ENCODE peak calls at places on chromosomes 12 and 14, in nine cellular contexts. One of them, this sample, is unnamed.

GRCh38 chr12:70277973-70278372 is 34.7 kb downstream of the CNOT2 start:
- DNase-seq in small intestine: no peak
- DNase-seq in cardiac muscle cell: no peak
- DNase-seq in left ventricle myocardium superior: no peak
- DNase-seq in activated naive CD8-positive, alpha-beta T cell treated with anti-CD3 and anti-CD28 coated beads, Interleukin-2, amount 50 U/mL, for 24 hours: no peak
- DNase-seq in NCI-H1436 treated with DMSO at 0.1 percent for 48 hours: no peak
- DNase-seq in activated T-cell treated with anti-CD3 and anti-CD28 coated beads, Interleukin-2, amount 50 U/mL, for 1 hour: no peak
- DNase-seq in NCI-H82: no peak
- DNase-seq in amniotic stem cell: no peak
- DNase-seq in this sample: no peak

GRCh38 chr14:51394804-51395203 is 154.8 kb downstream of the TMX1 start:
- DNase-seq in small intestine: no peak
- DNase-seq in cardiac muscle cell: no peak
- DNase-seq in left ventricle myocardium superior: no peak
- DNase-seq in activated naive CD8-positive, alpha-beta T cell treated with anti-CD3 and anti-CD28 coated beads, Interleukin-2, amount 50 U/mL, for 24 hours: no peak
- DNase-seq in NCI-H1436 treated with DMSO at 0.1 percent for 48 hours: no peak
- DNase-seq in activated T-cell treated with anti-CD3 and anti-CD28 coated beads, Interleukin-2, amount 50 U/mL, for 1 hour: no peak
- DNase-seq in NCI-H82: peak; percentile 17
- DNase-seq in amniotic stem cell: no peak
- DNase-seq in this sample: no peak

GRCh38 chr12:68595246-68595645 is 15.5 kb upstream of the RAP1B start:
- DNase-seq in small intestine: no peak
- DNase-seq in cardiac muscle cell: no peak
- DNase-seq in left ventricle myocardium superior: no peak
- DNase-seq in activated naive CD8-positive, alpha-beta T cell treated with anti-CD3 and anti-CD28 coated beads, Interleukin-2, amount 50 U/mL, for 24 hours: no peak
- DNase-seq in NCI-H1436 treated with DMSO at 0.1 percent for 48 hours: no peak
- DNase-seq in activated T-cell treated with anti-CD3 and anti-CD28 coated beads, Interleukin-2, amount 50 U/mL, for 1 hour: no peak
- DNase-seq in NCI-H82: no peak
- DNase-seq in amniotic stem cell: no peak
- DNase-seq in this sample: no peak

GRCh38 chr12:109762673-109763191 is 49.1 kb downstream of the FAM222A start:
- DNase-seq in small intestine: no peak
- DNase-seq in cardiac muscle cell: no peak
- DNase-seq in left ventricle myocardium superior: peak; percentile 7
- DNase-seq in activated naive CD8-positive, alpha-beta T cell treated with anti-CD3 and anti-CD28 coated beads, Interleukin-2, amount 50 U/mL, for 24 hours: no peak
- DNase-seq in NCI-H1436 treated with DMSO at 0.1 percent for 48 hours: no peak
- DNase-seq in activated T-cell treated with anti-CD3 and anti-CD28 coated beads, Interleukin-2, amount 50 U/mL, for 1 hour: no peak
- DNase-seq in NCI-H82: no peak
- DNase-seq in amniotic stem cell: no peak
- DNase-seq in this sample: no peak

GRCh38 chr12:47377414-47378221 is 297.9 kb upstream of the AMIGO2 start:
- DNase-seq in small intestine: no peak
- DNase-seq in cardiac muscle cell: peak; percentile 4
- DNase-seq in left ventricle myocardium superior: peak; percentile 97
- DNase-seq in activated naive CD8-positive, alpha-beta T cell treated with anti-CD3 and anti-CD28 coated beads, Interleukin-2, amount 50 U/mL, for 24 hours: no peak
- DNase-seq in NCI-H1436 treated with DMSO at 0.1 percent for 48 hours: no peak
- DNase-seq in activated T-cell treated with anti-CD3 and anti-CD28 coated beads, Interleukin-2, amount 50 U/mL, for 1 hour: no peak
- DNase-seq in NCI-H82: no peak
- DNase-seq in amniotic stem cell: peak; percentile 85
- DNase-seq in this sample: no peak

GRCh38 chr12:91196436-91196835 is 13.8 kb upstream of the DCN start:
- DNase-seq in small intestine: no peak
- DNase-seq in cardiac muscle cell: no peak
- DNase-seq in left ventricle myocardium superior: no peak
- DNase-seq in activated naive CD8-positive, alpha-beta T cell treated with anti-CD3 and anti-CD28 coated beads, Interleukin-2, amount 50 U/mL, for 24 hours: no peak
- DNase-seq in NCI-H1436 treated with DMSO at 0.1 percent for 48 hours: no peak
- DNase-seq in activated T-cell treated with anti-CD3 and anti-CD28 coated beads, Interleukin-2, amount 50 U/mL, for 1 hour: no peak
- DNase-seq in NCI-H82: no peak
- DNase-seq in amniotic stem cell: no peak
- DNase-seq in this sample: no peak

GRCh38 chr14:23112359-23113178 is 6.5 kb downstream of the CEBPE start:
- DNase-seq in small intestine: no peak
- DNase-seq in cardiac muscle cell: peak; percentile 28
- DNase-seq in left ventricle myocardium superior: no peak
- DNase-seq in activated naive CD8-positive, alpha-beta T cell treated with anti-CD3 and anti-CD28 coated beads, Interleukin-2, amount 50 U/mL, for 24 hours: no peak
- DNase-seq in NCI-H1436 treated with DMSO at 0.1 percent for 48 hours: no peak
- DNase-seq in activated T-cell treated with anti-CD3 and anti-CD28 coated beads, Interleukin-2, amount 50 U/mL, for 1 hour: no peak
- DNase-seq in NCI-H82: no peak
- DNase-seq in amniotic stem cell: no peak
- DNase-seq in this sample: no peak

GRCh38 chr12:117042171-117042809 is 56.9 kb downstream of the TESC start:
- DNase-seq in small intestine: peak; percentile 51
- DNase-seq in cardiac muscle cell: peak; percentile 69
- DNase-seq in left ventricle myocardium superior: peak; percentile 68
- DNase-seq in activated naive CD8-positive, alpha-beta T cell treated with anti-CD3 and anti-CD28 coated beads, Interleukin-2, amount 50 U/mL, for 24 hours: no peak
- DNase-seq in NCI-H1436 treated with DMSO at 0.1 percent for 48 hours: no peak
- DNase-seq in activated T-cell treated with anti-CD3 and anti-CD28 coated beads, Interleukin-2, amount 50 U/mL, for 1 hour: no peak
- DNase-seq in NCI-H82: peak; percentile 41
- DNase-seq in amniotic stem cell: no peak
- DNase-seq in this sample: no peak

GRCh38 chr14:34228663-34229001 is 233.4 kb downstream of the SPTSSA start:
- DNase-seq in small intestine: no peak
- DNase-seq in cardiac muscle cell: no peak
- DNase-seq in left ventricle myocardium superior: no peak
- DNase-seq in activated naive CD8-positive, alpha-beta T cell treated with anti-CD3 and anti-CD28 coated beads, Interleukin-2, amount 50 U/mL, for 24 hours: no peak
- DNase-seq in NCI-H1436 treated with DMSO at 0.1 percent for 48 hours: no peak
- DNase-seq in activated T-cell treated with anti-CD3 and anti-CD28 coated beads, Interleukin-2, amount 50 U/mL, for 1 hour: no peak
- DNase-seq in NCI-H82: no peak
- DNase-seq in amniotic stem cell: no peak
- DNase-seq in this sample: no peak

GRCh38 chr14:94559638-94560290 is 1.5 kb upstream of the SERPINA4 start:
- DNase-seq in small intestine: no peak
- DNase-seq in cardiac muscle cell: no peak
- DNase-seq in left ventricle myocardium superior: no peak
- DNase-seq in activated naive CD8-positive, alpha-beta T cell treated with anti-CD3 and anti-CD28 coated beads, Interleukin-2, amount 50 U/mL, for 24 hours: no peak
- DNase-seq in NCI-H1436 treated with DMSO at 0.1 percent for 48 hours: no peak
- DNase-seq in activated T-cell treated with anti-CD3 and anti-CD28 coated beads, Interleukin-2, amount 50 U/mL, for 1 hour: no peak
- DNase-seq in NCI-H82: no peak
- DNase-seq in amniotic stem cell: no peak
- DNase-seq in this sample: no peak

GRCh38 chr12:6200266-6201198 is at the start of gene CD9:
- DNase-seq in small intestine: peak; percentile 65
- DNase-seq in cardiac muscle cell: peak; percentile 60
- DNase-seq in left ventricle myocardium superior: peak; percentile 82
- DNase-seq in activated naive CD8-positive, alpha-beta T cell treated with anti-CD3 and anti-CD28 coated beads, Interleukin-2, amount 50 U/mL, for 24 hours: peak; percentile 56
- DNase-seq in NCI-H1436 treated with DMSO at 0.1 percent for 48 hours: no peak
- DNase-seq in activated T-cell treated with anti-CD3 and anti-CD28 coated beads, Interleukin-2, amount 50 U/mL, for 1 hour: peak; percentile 52
- DNase-seq in NCI-H82: peak; percentile 89
- DNase-seq in amniotic stem cell: no peak
- DNase-seq in this sample: peak; percentile 13

GRCh38 chr12:108815875-108816594 is 41.3 kb downstream of the SSH1 start:
- DNase-seq in small intestine: no peak
- DNase-seq in cardiac muscle cell: no peak
- DNase-seq in left ventricle myocardium superior: no peak
- DNase-seq in activated naive CD8-positive, alpha-beta T cell treated with anti-CD3 and anti-CD28 coated beads, Interleukin-2, amount 50 U/mL, for 24 hours: no peak
- DNase-seq in NCI-H1436 treated with DMSO at 0.1 percent for 48 hours: no peak
- DNase-seq in activated T-cell treated with anti-CD3 and anti-CD28 coated beads, Interleukin-2, amount 50 U/mL, for 1 hour: no peak
- DNase-seq in NCI-H82: no peak
- DNase-seq in amniotic stem cell: no peak
- DNase-seq in this sample: no peak

GRCh38 chr12:6396031-6396430 is 12.1 kb downstream of the LTBR start:
- DNase-seq in small intestine: no peak
- DNase-seq in cardiac muscle cell: no peak
- DNase-seq in left ventricle myocardium superior: no peak
- DNase-seq in activated naive CD8-positive, alpha-beta T cell treated with anti-CD3 and anti-CD28 coated beads, Interleukin-2, amount 50 U/mL, for 24 hours: no peak
- DNase-seq in NCI-H1436 treated with DMSO at 0.1 percent for 48 hours: no peak
- DNase-seq in activated T-cell treated with anti-CD3 and anti-CD28 coated beads, Interleukin-2, amount 50 U/mL, for 1 hour: no peak
- DNase-seq in NCI-H82: no peak
- DNase-seq in amniotic stem cell: no peak
- DNase-seq in this sample: no peak

GRCh38 chr12:62646566-62646965 is 179.9 kb downstream of the MON2 start:
- DNase-seq in small intestine: no peak
- DNase-seq in cardiac muscle cell: no peak
- DNase-seq in left ventricle myocardium superior: no peak
- DNase-seq in activated naive CD8-positive, alpha-beta T cell treated with anti-CD3 and anti-CD28 coated beads, Interleukin-2, amount 50 U/mL, for 24 hours: no peak
- DNase-seq in NCI-H1436 treated with DMSO at 0.1 percent for 48 hours: no peak
- DNase-seq in activated T-cell treated with anti-CD3 and anti-CD28 coated beads, Interleukin-2, amount 50 U/mL, for 1 hour: no peak
- DNase-seq in NCI-H82: no peak
- DNase-seq in amniotic stem cell: no peak
- DNase-seq in this sample: no peak

GRCh38 chr12:80472241-80472640 is 28.2 kb downstream of the PTPRQ start:
- DNase-seq in small intestine: no peak
- DNase-seq in cardiac muscle cell: no peak
- DNase-seq in left ventricle myocardium superior: no peak
- DNase-seq in activated naive CD8-positive, alpha-beta T cell treated with anti-CD3 and anti-CD28 coated beads, Interleukin-2, amount 50 U/mL, for 24 hours: no peak
- DNase-seq in NCI-H1436 treated with DMSO at 0.1 percent for 48 hours: no peak
- DNase-seq in activated T-cell treated with anti-CD3 and anti-CD28 coated beads, Interleukin-2, amount 50 U/mL, for 1 hour: no peak
- DNase-seq in NCI-H82: no peak
- DNase-seq in amniotic stem cell: no peak
- DNase-seq in this sample: no peak

GRCh38 chr12:122082621-122083356 is 4.2 kb downstream of the MLXIP start:
- DNase-seq in small intestine: no peak
- DNase-seq in cardiac muscle cell: no peak
- DNase-seq in left ventricle myocardium superior: no peak
- DNase-seq in activated naive CD8-positive, alpha-beta T cell treated with anti-CD3 and anti-CD28 coated beads, Interleukin-2, amount 50 U/mL, for 24 hours: no peak
- DNase-seq in NCI-H1436 treated with DMSO at 0.1 percent for 48 hours: no peak
- DNase-seq in activated T-cell treated with anti-CD3 and anti-CD28 coated beads, Interleukin-2, amount 50 U/mL, for 1 hour: no peak
- DNase-seq in NCI-H82: no peak
- DNase-seq in amniotic stem cell: no peak
- DNase-seq in this sample: no peak

GRCh38 chr12:95740751-95741150 is 49.8 kb downstream of the NTN4 start:
- DNase-seq in small intestine: no peak
- DNase-seq in cardiac muscle cell: no peak
- DNase-seq in left ventricle myocardium superior: no peak
- DNase-seq in activated naive CD8-positive, alpha-beta T cell treated with anti-CD3 and anti-CD28 coated beads, Interleukin-2, amount 50 U/mL, for 24 hours: no peak
- DNase-seq in NCI-H1436 treated with DMSO at 0.1 percent for 48 hours: no peak
- DNase-seq in activated T-cell treated with anti-CD3 and anti-CD28 coated beads, Interleukin-2, amount 50 U/mL, for 1 hour: no peak
- DNase-seq in NCI-H82: no peak
- DNase-seq in amniotic stem cell: no peak
- DNase-seq in this sample: no peak

GRCh38 chr12:3791475-3791874 is 38.6 kb upstream of the CRACR2A start:
- DNase-seq in small intestine: no peak
- DNase-seq in cardiac muscle cell: no peak
- DNase-seq in left ventricle myocardium superior: peak; percentile 26
- DNase-seq in activated naive CD8-positive, alpha-beta T cell treated with anti-CD3 and anti-CD28 coated beads, Interleukin-2, amount 50 U/mL, for 24 hours: no peak
- DNase-seq in NCI-H1436 treated with DMSO at 0.1 percent for 48 hours: no peak
- DNase-seq in activated T-cell treated with anti-CD3 and anti-CD28 coated beads, Interleukin-2, amount 50 U/mL, for 1 hour: no peak
- DNase-seq in NCI-H82: no peak
- DNase-seq in amniotic stem cell: no peak
- DNase-seq in this sample: no peak

GRCh38 chr12:112599871-112600270 is 181.1 kb downstream of the PTPN11 start:
- DNase-seq in small intestine: no peak
- DNase-seq in cardiac muscle cell: peak; percentile 32
- DNase-seq in left ventricle myocardium superior: no peak
- DNase-seq in activated naive CD8-positive, alpha-beta T cell treated with anti-CD3 and anti-CD28 coated beads, Interleukin-2, amount 50 U/mL, for 24 hours: no peak
- DNase-seq in NCI-H1436 treated with DMSO at 0.1 percent for 48 hours: no peak
- DNase-seq in activated T-cell treated with anti-CD3 and anti-CD28 coated beads, Interleukin-2, amount 50 U/mL, for 1 hour: no peak
- DNase-seq in NCI-H82: no peak
- DNase-seq in amniotic stem cell: no peak
- DNase-seq in this sample: no peak

GRCh38 chr12:46770501-46771183 is 55.2 kb downstream of the SLC38A4 start:
- DNase-seq in small intestine: no peak
- DNase-seq in cardiac muscle cell: peak; percentile 56
- DNase-seq in left ventricle myocardium superior: no peak
- DNase-seq in activated naive CD8-positive, alpha-beta T cell treated with anti-CD3 and anti-CD28 coated beads, Interleukin-2, amount 50 U/mL, for 24 hours: no peak
- DNase-seq in NCI-H1436 treated with DMSO at 0.1 percent for 48 hours: no peak
- DNase-seq in activated T-cell treated with anti-CD3 and anti-CD28 coated beads, Interleukin-2, amount 50 U/mL, for 1 hour: no peak
- DNase-seq in NCI-H82: peak; percentile 66
- DNase-seq in amniotic stem cell: no peak
- DNase-seq in this sample: no peak

GRCh38 chr12:52741378-52742195 is 35.6 kb downstream of the KRT76 start:
- DNase-seq in small intestine: peak; percentile 64
- DNase-seq in cardiac muscle cell: peak; percentile 91
- DNase-seq in left ventricle myocardium superior: peak; percentile 70
- DNase-seq in activated naive CD8-positive, alpha-beta T cell treated with anti-CD3 and anti-CD28 coated beads, Interleukin-2, amount 50 U/mL, for 24 hours: peak; percentile 75
- DNase-seq in NCI-H1436 treated with DMSO at 0.1 percent for 48 hours: no peak
- DNase-seq in activated T-cell treated with anti-CD3 and anti-CD28 coated beads, Interleukin-2, amount 50 U/mL, for 1 hour: peak; percentile 57
- DNase-seq in NCI-H82: peak; percentile 3
- DNase-seq in amniotic stem cell: no peak
- DNase-seq in this sample: peak; percentile 63

GRCh38 chr14:42541535-42542001 is 934.9 kb downstream of the LRFN5 start:
- DNase-seq in small intestine: no peak
- DNase-seq in cardiac muscle cell: no peak
- DNase-seq in left ventricle myocardium superior: no peak
- DNase-seq in activated naive CD8-positive, alpha-beta T cell treated with anti-CD3 and anti-CD28 coated beads, Interleukin-2, amount 50 U/mL, for 24 hours: no peak
- DNase-seq in NCI-H1436 treated with DMSO at 0.1 percent for 48 hours: no peak
- DNase-seq in activated T-cell treated with anti-CD3 and anti-CD28 coated beads, Interleukin-2, amount 50 U/mL, for 1 hour: no peak
- DNase-seq in NCI-H82: no peak
- DNase-seq in amniotic stem cell: no peak
- DNase-seq in this sample: no peak

GRCh38 chr14:75628816-75629215 is 31.9 kb downstream of the ERG28 start:
- DNase-seq in small intestine: no peak
- DNase-seq in cardiac muscle cell: no peak
- DNase-seq in left ventricle myocardium superior: no peak
- DNase-seq in activated naive CD8-positive, alpha-beta T cell treated with anti-CD3 and anti-CD28 coated beads, Interleukin-2, amount 50 U/mL, for 24 hours: no peak
- DNase-seq in NCI-H1436 treated with DMSO at 0.1 percent for 48 hours: no peak
- DNase-seq in activated T-cell treated with anti-CD3 and anti-CD28 coated beads, Interleukin-2, amount 50 U/mL, for 1 hour: no peak
- DNase-seq in NCI-H82: no peak
- DNase-seq in amniotic stem cell: no peak
- DNase-seq in this sample: no peak

GRCh38 chr14:104424406-104425072 is 155.0 kb upstream of the C14orf180 start:
- DNase-seq in small intestine: no peak
- DNase-seq in cardiac muscle cell: peak; percentile 55
- DNase-seq in left ventricle myocardium superior: no peak
- DNase-seq in activated naive CD8-positive, alpha-beta T cell treated with anti-CD3 and anti-CD28 coated beads, Interleukin-2, amount 50 U/mL, for 24 hours: no peak
- DNase-seq in NCI-H1436 treated with DMSO at 0.1 percent for 48 hours: no peak
- DNase-seq in activated T-cell treated with anti-CD3 and anti-CD28 coated beads, Interleukin-2, amount 50 U/mL, for 1 hour: no peak
- DNase-seq in NCI-H82: peak; percentile 59
- DNase-seq in amniotic stem cell: no peak
- DNase-seq in this sample: no peak

GRCh38 chr14:93337143-93337753 is 4.4 kb upstream of the BTBD7 start:
- DNase-seq in small intestine: no peak
- DNase-seq in cardiac muscle cell: no peak
- DNase-seq in left ventricle myocardium superior: no peak
- DNase-seq in activated naive CD8-positive, alpha-beta T cell treated with anti-CD3 and anti-CD28 coated beads, Interleukin-2, amount 50 U/mL, for 24 hours: peak; percentile 30
- DNase-seq in NCI-H1436 treated with DMSO at 0.1 percent for 48 hours: no peak
- DNase-seq in activated T-cell treated with anti-CD3 and anti-CD28 coated beads, Interleukin-2, amount 50 U/mL, for 1 hour: no peak
- DNase-seq in NCI-H82: no peak
- DNase-seq in amniotic stem cell: no peak
- DNase-seq in this sample: no peak

GRCh38 chr12:45540661-45541341 is 188.7 kb upstream of the ARID2 start:
- DNase-seq in small intestine: no peak
- DNase-seq in cardiac muscle cell: no peak
- DNase-seq in left ventricle myocardium superior: no peak
- DNase-seq in activated naive CD8-positive, alpha-beta T cell treated with anti-CD3 and anti-CD28 coated beads, Interleukin-2, amount 50 U/mL, for 24 hours: no peak
- DNase-seq in NCI-H1436 treated with DMSO at 0.1 percent for 48 hours: no peak
- DNase-seq in activated T-cell treated with anti-CD3 and anti-CD28 coated beads, Interleukin-2, amount 50 U/mL, for 1 hour: no peak
- DNase-seq in NCI-H82: peak; percentile 89
- DNase-seq in amniotic stem cell: no peak
- DNase-seq in this sample: no peak

GRCh38 chr12:127209318-127209717 is 1057.7 kb upstream of the TMEM132C start:
- DNase-seq in small intestine: no peak
- DNase-seq in cardiac muscle cell: no peak
- DNase-seq in left ventricle myocardium superior: no peak
- DNase-seq in activated naive CD8-positive, alpha-beta T cell treated with anti-CD3 and anti-CD28 coated beads, Interleukin-2, amount 50 U/mL, for 24 hours: no peak
- DNase-seq in NCI-H1436 treated with DMSO at 0.1 percent for 48 hours: no peak
- DNase-seq in activated T-cell treated with anti-CD3 and anti-CD28 coated beads, Interleukin-2, amount 50 U/mL, for 1 hour: no peak
- DNase-seq in NCI-H82: no peak
- DNase-seq in amniotic stem cell: no peak
- DNase-seq in this sample: no peak

GRCh38 chr12:124849382-124849781 is 14.3 kb downstream of the SCARB1 start:
- DNase-seq in small intestine: no peak
- DNase-seq in cardiac muscle cell: no peak
- DNase-seq in left ventricle myocardium superior: peak; percentile 55
- DNase-seq in activated naive CD8-positive, alpha-beta T cell treated with anti-CD3 and anti-CD28 coated beads, Interleukin-2, amount 50 U/mL, for 24 hours: no peak
- DNase-seq in NCI-H1436 treated with DMSO at 0.1 percent for 48 hours: no peak
- DNase-seq in activated T-cell treated with anti-CD3 and anti-CD28 coated beads, Interleukin-2, amount 50 U/mL, for 1 hour: no peak
- DNase-seq in NCI-H82: no peak
- DNase-seq in amniotic stem cell: no peak
- DNase-seq in this sample: no peak

GRCh38 chr14:33682746-33683145 is 268.1 kb downstream of the EGLN3 start:
- DNase-seq in small intestine: no peak
- DNase-seq in cardiac muscle cell: no peak
- DNase-seq in left ventricle myocardium superior: peak; percentile 69
- DNase-seq in activated naive CD8-positive, alpha-beta T cell treated with anti-CD3 and anti-CD28 coated beads, Interleukin-2, amount 50 U/mL, for 24 hours: no peak
- DNase-seq in NCI-H1436 treated with DMSO at 0.1 percent for 48 hours: no peak
- DNase-seq in activated T-cell treated with anti-CD3 and anti-CD28 coated beads, Interleukin-2, amount 50 U/mL, for 1 hour: no peak
- DNase-seq in NCI-H82: no peak
- DNase-seq in amniotic stem cell: no peak
- DNase-seq in this sample: no peak

GRCh38 chr14:20855652-20856291 is 35.4 kb upstream of the RNASE3 start:
- DNase-seq in small intestine: peak; percentile 77
- DNase-seq in cardiac muscle cell: peak; percentile 89
- DNase-seq in left ventricle myocardium superior: peak; percentile 36
- DNase-seq in activated naive CD8-positive, alpha-beta T cell treated with anti-CD3 and anti-CD28 coated beads, Interleukin-2, amount 50 U/mL, for 24 hours: peak; percentile 10
- DNase-seq in NCI-H1436 treated with DMSO at 0.1 percent for 48 hours: no peak
- DNase-seq in activated T-cell treated with anti-CD3 and anti-CD28 coated beads, Interleukin-2, amount 50 U/mL, for 1 hour: peak; percentile 27
- DNase-seq in NCI-H82: peak; percentile 52
- DNase-seq in amniotic stem cell: no peak
- DNase-seq in this sample: peak; percentile 16

GRCh38 chr12:75525263-75525662 is 13.9 kb upstream of the KRR1 start:
- DNase-seq in small intestine: no peak
- DNase-seq in cardiac muscle cell: no peak
- DNase-seq in left ventricle myocardium superior: no peak
- DNase-seq in activated naive CD8-positive, alpha-beta T cell treated with anti-CD3 and anti-CD28 coated beads, Interleukin-2, amount 50 U/mL, for 24 hours: no peak
- DNase-seq in NCI-H1436 treated with DMSO at 0.1 percent for 48 hours: no peak
- DNase-seq in activated T-cell treated with anti-CD3 and anti-CD28 coated beads, Interleukin-2, amount 50 U/mL, for 1 hour: no peak
- DNase-seq in NCI-H82: no peak
- DNase-seq in amniotic stem cell: no peak
- DNase-seq in this sample: no peak

This sample was measured in activated CD4-positive, alpha-beta T cell treated with anti-CD3 and anti-CD28 coated beads, Interleukin-2, amount 50 U/mL, for 1 hour.